ENCODE peak calls at places on chromosomes 12 and 14, in six cellular contexts. One of them, this sample, is unnamed.

GRCh38 chr12:62640910-62641448 is 174.4 kb downstream of the MON2 start:
- DNase-seq in astrocyte: peak
- DNase-seq in progenitor cell of endocrine pancreas: no peak
- DNase-seq in WTC11: no peak
- DNase-seq in fibroblast of pulmonary artery: peak
- DNase-seq in fibroblast of the aortic adventitia: no peak
- DNase-seq in this sample: no peak

GRCh38 chr14:76908834-76909233 is 82.6 kb downstream of the LRRC74A start:
- DNase-seq in WTC11: no peak
- DNase-seq in fibroblast of the aortic adventitia: no peak
- DNase-seq in progenitor cell of endocrine pancreas: no peak
- DNase-seq in astrocyte: no peak
- DNase-seq in fibroblast of pulmonary artery: no peak
- DNase-seq in this sample: no peak

GRCh38 chr12:90090929-90091651 is 382.5 kb upstream of the ATP2B1 start:
- DNase-seq in fibroblast of the aortic adventitia: peak
- DNase-seq in progenitor cell of endocrine pancreas: no peak
- DNase-seq in fibroblast of pulmonary artery: peak
- DNase-seq in WTC11: no peak
- DNase-seq in astrocyte: peak
- DNase-seq in this sample: no peak

GRCh38 chr14:24712909-24713308 is 78.9 kb upstream of the GZMB start:
- DNase-seq in fibroblast of the aortic adventitia: no peak
- DNase-seq in WTC11: no peak
- DNase-seq in progenitor cell of endocrine pancreas: no peak
- DNase-seq in fibroblast of pulmonary artery: no peak
- DNase-seq in astrocyte: no peak
- DNase-seq in this sample: no peak

GRCh38 chr14:84445486-84445885 is 1084.5 kb upstream of the FLRT2 start:
- DNase-seq in progenitor cell of endocrine pancreas: no peak
- DNase-seq in astrocyte: no peak
- DNase-seq in WTC11: no peak
- DNase-seq in fibroblast of the aortic adventitia: no peak
- DNase-seq in fibroblast of pulmonary artery: no peak
- DNase-seq in this sample: no peak

GRCh38 chr12:27592548-27592947 is 68.5 kb downstream of the PPFIBP1 start:
- DNase-seq in astrocyte: peak
- DNase-seq in WTC11: no peak
- DNase-seq in fibroblast of pulmonary artery: peak
- DNase-seq in progenitor cell of endocrine pancreas: no peak
- DNase-seq in fibroblast of the aortic adventitia: peak
- DNase-seq in this sample: no peak

GRCh38 chr14:29463727-29464370 is 463.8 kb downstream of the PRKD1 start:
- DNase-seq in fibroblast of the aortic adventitia: peak
- DNase-seq in WTC11: no peak
- DNase-seq in astrocyte: no peak
- DNase-seq in fibroblast of pulmonary artery: peak
- DNase-seq in progenitor cell of endocrine pancreas: no peak
- DNase-seq in this sample: no peak

GRCh38 chr12:27474344-27474743 is 27.8 kb downstream of the SMCO2 start:
- DNase-seq in fibroblast of the aortic adventitia: peak
- DNase-seq in fibroblast of pulmonary artery: peak
- DNase-seq in astrocyte: peak
- DNase-seq in progenitor cell of endocrine pancreas: no peak
- DNase-seq in WTC11: no peak
- DNase-seq in this sample: no peak

GRCh38 chr14:23095196-23096108 is at the start of gene C14orf119:
- DNase-seq in WTC11: peak
- DNase-seq in fibroblast of pulmonary artery: peak
- DNase-seq in progenitor cell of endocrine pancreas: peak
- DNase-seq in fibroblast of the aortic adventitia: peak
- DNase-seq in astrocyte: peak
- DNase-seq in this sample: peak

GRCh38 chr14:50342211-50343080 is 30.3 kb downstream of the DMAC2L start:
- DNase-seq in fibroblast of pulmonary artery: peak
- DNase-seq in fibroblast of the aortic adventitia: peak
- DNase-seq in astrocyte: peak
- DNase-seq in progenitor cell of endocrine pancreas: no peak
- DNase-seq in WTC11: peak
- DNase-seq in this sample: peak

GRCh38 chr14:99604766-99605298 is 825 bp upstream of the CCDC85C start:
- DNase-seq in WTC11: peak
- DNase-seq in astrocyte: peak
- DNase-seq in fibroblast of the aortic adventitia: peak
- DNase-seq in fibroblast of pulmonary artery: peak
- DNase-seq in progenitor cell of endocrine pancreas: peak
- DNase-seq in this sample: peak

GRCh38 chr12:12976366-12976765 is 23.7 kb downstream of the HEBP1 start:
- DNase-seq in WTC11: no peak
- DNase-seq in fibroblast of pulmonary artery: peak
- DNase-seq in progenitor cell of endocrine pancreas: no peak
- DNase-seq in fibroblast of the aortic adventitia: peak
- DNase-seq in astrocyte: peak
- DNase-seq in this sample: no peak

GRCh38 chr14:32019271-32019670 is 57.8 kb upstream of the ARHGAP5 start:
- DNase-seq in fibroblast of the aortic adventitia: no peak
- DNase-seq in astrocyte: no peak
- DNase-seq in WTC11: no peak
- DNase-seq in progenitor cell of endocrine pancreas: no peak
- DNase-seq in fibroblast of pulmonary artery: no peak
- DNase-seq in this sample: no peak

GRCh38 chr12:96457191-96457930 is 32.0 kb upstream of the CFAP54 start:
- DNase-seq in progenitor cell of endocrine pancreas: no peak
- DNase-seq in fibroblast of the aortic adventitia: no peak
- DNase-seq in WTC11: no peak
- DNase-seq in astrocyte: no peak
- DNase-seq in fibroblast of pulmonary artery: peak
- DNase-seq in this sample: no peak

GRCh38 chr12:104413330-104413729 is 43.4 kb upstream of the CHST11 start:
- DNase-seq in fibroblast of pulmonary artery: no peak
- DNase-seq in astrocyte: no peak
- DNase-seq in fibroblast of the aortic adventitia: no peak
- DNase-seq in progenitor cell of endocrine pancreas: no peak
- DNase-seq in WTC11: no peak
- DNase-seq in this sample: no peak

GRCh38 chr12:24302708-24303107 is 353.2 kb upstream of the SOX5 start:
- DNase-seq in progenitor cell of endocrine pancreas: no peak
- DNase-seq in fibroblast of pulmonary artery: no peak
- DNase-seq in WTC11: no peak
- DNase-seq in fibroblast of the aortic adventitia: no peak
- DNase-seq in astrocyte: no peak
- DNase-seq in this sample: no peak

GRCh38 chr12:120538281-120539156 is 4.4 kb downstream of the RNF10 start:
- DNase-seq in fibroblast of pulmonary artery: peak
- DNase-seq in fibroblast of the aortic adventitia: peak
- DNase-seq in progenitor cell of endocrine pancreas: no peak
- DNase-seq in astrocyte: peak
- DNase-seq in WTC11: no peak
- DNase-seq in this sample: no peak

GRCh38 chr14:61335876-61336275 is 14.5 kb downstream of the PRKCH start:
- DNase-seq in astrocyte: no peak
- DNase-seq in progenitor cell of endocrine pancreas: no peak
- DNase-seq in fibroblast of the aortic adventitia: no peak
- DNase-seq in WTC11: no peak
- DNase-seq in fibroblast of pulmonary artery: no peak
- DNase-seq in this sample: no peak

GRCh38 chr14:59261334-59261733 is 72.9 kb downstream of the DAAM1 start:
- DNase-seq in progenitor cell of endocrine pancreas: no peak
- DNase-seq in fibroblast of pulmonary artery: no peak
- DNase-seq in WTC11: no peak
- DNase-seq in fibroblast of the aortic adventitia: no peak
- DNase-seq in astrocyte: no peak
- DNase-seq in this sample: no peak

GRCh38 chr12:108849653-108850052 is 7.7 kb downstream of the SSH1 start:
- DNase-seq in fibroblast of the aortic adventitia: no peak
- DNase-seq in WTC11: no peak
- DNase-seq in fibroblast of pulmonary artery: no peak
- DNase-seq in astrocyte: no peak
- DNase-seq in progenitor cell of endocrine pancreas: no peak
- DNase-seq in this sample: no peak

GRCh38 chr12:7134371-7135166 is 4.4 kb downstream of the CLSTN3 start:
- DNase-seq in fibroblast of the aortic adventitia: no peak
- DNase-seq in astrocyte: no peak
- DNase-seq in WTC11: no peak
- DNase-seq in progenitor cell of endocrine pancreas: no peak
- DNase-seq in fibroblast of pulmonary artery: no peak
- DNase-seq in this sample: no peak

GRCh38 chr14:50109342-50109741 is 7.0 kb downstream of the VCPKMT start:
- DNase-seq in astrocyte: no peak
- DNase-seq in fibroblast of pulmonary artery: peak
- DNase-seq in progenitor cell of endocrine pancreas: no peak
- DNase-seq in WTC11: no peak
- DNase-seq in fibroblast of the aortic adventitia: peak
- DNase-seq in this sample: peak

GRCh38 chr14:63941023-63941422 is 88.2 kb downstream of the SYNE2 start:
- DNase-seq in WTC11: no peak
- DNase-seq in astrocyte: no peak
- DNase-seq in progenitor cell of endocrine pancreas: no peak
- DNase-seq in fibroblast of the aortic adventitia: no peak
- DNase-seq in fibroblast of pulmonary artery: no peak
- DNase-seq in this sample: no peak

GRCh38 chr12:96040305-96041133 is 5.1 kb upstream of the LTA4H start:
- DNase-seq in WTC11: no peak
- DNase-seq in progenitor cell of endocrine pancreas: no peak
- DNase-seq in fibroblast of pulmonary artery: no peak
- DNase-seq in fibroblast of the aortic adventitia: no peak
- DNase-seq in astrocyte: peak
- DNase-seq in this sample: no peak

GRCh38 chr12:59403259-59403932 is 192.4 kb upstream of the SLC16A7 start:
- DNase-seq in astrocyte: peak
- DNase-seq in fibroblast of the aortic adventitia: peak
- DNase-seq in WTC11: peak
- DNase-seq in fibroblast of pulmonary artery: peak
- DNase-seq in progenitor cell of endocrine pancreas: peak
- DNase-seq in this sample: peak
- TF ChIP-seq CTCF in astrocyte: peak
- TF ChIP-seq CTCF in fibroblast of the aortic adventitia: peak
- TF ChIP-seq CTCF in WTC11: peak
- TF ChIP-seq CTCF in fibroblast of pulmonary artery: peak
- TF ChIP-seq CTCF in progenitor cell of endocrine pancreas: peak
- TF ChIP-seq CTCF in this sample: peak

DNA sequence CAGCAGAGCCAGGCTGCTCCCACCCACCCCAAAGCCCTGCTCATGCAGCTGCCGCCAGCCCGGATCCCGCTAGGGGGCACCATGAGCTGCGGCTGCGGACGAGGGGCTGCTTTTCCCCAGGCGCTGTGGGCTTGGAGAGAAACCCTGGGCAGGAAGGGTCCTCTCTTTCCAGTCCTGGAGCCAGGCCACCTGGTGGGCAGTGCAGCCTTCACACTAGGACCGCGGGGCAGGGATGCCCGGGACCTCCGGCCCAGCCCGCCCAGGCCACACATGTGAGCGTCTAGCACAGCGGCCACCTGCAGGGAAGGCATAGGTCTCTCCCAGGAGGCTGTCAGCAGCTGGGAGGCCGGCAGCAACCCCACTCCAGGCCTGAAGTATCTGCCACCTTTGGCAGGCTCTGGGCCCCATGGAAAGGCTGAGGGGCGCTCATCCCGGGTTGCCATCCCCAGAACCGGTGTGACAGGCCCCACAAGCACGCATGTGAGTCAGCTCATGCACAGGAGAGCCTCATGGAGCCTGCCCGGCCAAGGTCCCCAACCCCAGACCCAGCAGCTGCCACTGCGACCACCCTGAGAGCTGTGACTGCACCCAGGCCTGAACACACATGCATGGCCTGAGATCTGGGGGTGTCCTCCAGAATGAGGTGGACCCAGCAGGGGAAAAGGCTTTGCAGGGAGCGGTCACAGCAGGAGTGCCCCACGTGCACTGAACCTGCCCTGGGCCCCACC is 280.0 kb upstream of the RTL1 start:
- DNase-seq in progenitor cell of endocrine pancreas: peak
- DNase-seq in WTC11: peak
- DNase-seq in fibroblast of the aortic adventitia: no peak
- DNase-seq in astrocyte: no peak
- DNase-seq in fibroblast of pulmonary artery: no peak
- DNase-seq in this sample: peak
- TF ChIP-seq CTCF in progenitor cell of endocrine pancreas: peak
- TF ChIP-seq CTCF in WTC11: peak
- TF ChIP-seq CTCF in fibroblast of the aortic adventitia: no peak
- TF ChIP-seq CTCF in astrocyte: peak
- TF ChIP-seq CTCF in fibroblast of pulmonary artery: peak
- TF ChIP-seq CTCF in this sample: peak

GRCh38 chr12:53171725-53172329 is 8.7 kb upstream of the ZNF740 start:
- DNase-seq in progenitor cell of endocrine pancreas: no peak
- DNase-seq in fibroblast of pulmonary artery: no peak
- DNase-seq in fibroblast of the aortic adventitia: no peak
- DNase-seq in WTC11: no peak
- DNase-seq in astrocyte: no peak
- DNase-seq in this sample: no peak

GRCh38 chr12:53176750-53177149 is 3.8 kb upstream of the ZNF740 start:
- DNase-seq in fibroblast of the aortic adventitia: no peak
- DNase-seq in progenitor cell of endocrine pancreas: no peak
- DNase-seq in fibroblast of pulmonary artery: no peak
- DNase-seq in WTC11: no peak
- DNase-seq in astrocyte: no peak
- DNase-seq in this sample: no peak

GRCh38 chr12:53173085-53173715 is 7.3 kb upstream of the ZNF740 start:
- DNase-seq in progenitor cell of endocrine pancreas: no peak
- DNase-seq in fibroblast of pulmonary artery: no peak
- DNase-seq in WTC11: no peak
- DNase-seq in fibroblast of the aortic adventitia: no peak
- DNase-seq in astrocyte: peak
- DNase-seq in this sample: no peak

GRCh38 chr12:53172352-53172751 is 8.2 kb upstream of the ZNF740 start:
- DNase-seq in progenitor cell of endocrine pancreas: no peak
- DNase-seq in WTC11: no peak
- DNase-seq in fibroblast of the aortic adventitia: peak
- DNase-seq in fibroblast of pulmonary artery: peak
- DNase-seq in astrocyte: peak
- DNase-seq in this sample: no peak

DNA sequence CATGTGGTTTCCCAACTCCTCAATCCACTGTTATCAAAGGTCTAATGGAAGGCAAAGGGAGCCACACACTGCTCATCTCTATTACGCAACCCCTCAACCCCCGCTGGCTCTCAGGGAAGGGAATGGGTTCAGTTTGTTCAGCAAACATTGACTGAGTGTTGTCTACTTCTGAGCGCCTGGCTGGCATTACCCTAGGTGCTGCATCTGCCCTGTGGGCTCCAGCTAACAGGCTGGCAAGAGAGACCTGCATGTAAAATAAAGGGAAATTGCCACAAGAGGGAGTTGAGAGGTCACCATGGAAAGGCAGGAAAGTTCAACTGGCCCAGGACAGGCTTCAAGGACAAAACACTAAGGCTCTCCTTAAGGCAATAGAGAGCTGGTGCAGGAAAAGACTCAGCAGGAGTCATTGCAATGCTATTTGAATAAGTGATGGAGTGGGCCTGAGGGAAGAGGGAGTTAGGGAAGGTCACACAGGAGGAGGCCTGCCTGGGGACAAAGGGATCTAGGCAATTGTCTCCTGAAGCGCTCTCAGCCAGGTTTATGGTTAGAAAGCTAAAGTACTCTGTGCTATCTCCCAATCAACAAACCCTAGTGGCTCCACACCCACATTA is 5.5 kb upstream of the ZNF740 start:
- DNase-seq in fibroblast of the aortic adventitia: peak
- DNase-seq in WTC11: peak
- DNase-seq in fibroblast of pulmonary artery: peak
- DNase-seq in astrocyte: peak
- DNase-seq in progenitor cell of endocrine pancreas: peak
- DNase-seq in this sample: no peak
- TF ChIP-seq CTCF in fibroblast of the aortic adventitia: peak
- TF ChIP-seq CTCF in WTC11: no peak
- TF ChIP-seq CTCF in fibroblast of pulmonary artery: peak
- TF ChIP-seq CTCF in astrocyte: no peak
- TF ChIP-seq CTCF in progenitor cell of endocrine pancreas: peak
- TF ChIP-seq CTCF in this sample: peak

GRCh38 chr12:49283541-49284429 is 11.2 kb upstream of the PRPH start:
- DNase-seq in fibroblast of pulmonary artery: no peak
- DNase-seq in fibroblast of the aortic adventitia: no peak
- DNase-seq in progenitor cell of endocrine pancreas: no peak
- DNase-seq in WTC11: no peak
- DNase-seq in astrocyte: no peak
- DNase-seq in this sample: peak
- TF ChIP-seq CTCF in fibroblast of pulmonary artery: peak
- TF ChIP-seq CTCF in fibroblast of the aortic adventitia: peak
- TF ChIP-seq CTCF in progenitor cell of endocrine pancreas: no peak
- TF ChIP-seq CTCF in WTC11: no peak
- TF ChIP-seq CTCF in astrocyte: no peak
- TF ChIP-seq CTCF in this sample: peak

This sample was measured in glutamatergic neuron.